ENCODE peak calls at places on chromosomes 12 and 14, in seven cellular contexts. One of them, this sample, is unnamed. For H3K9me3, the result is how much of the 10 kb centered on the place peaks cover.

GRCh38 chr12:121468451-121468850 is 68.5 kb downstream of the RNF34 start:
- DNase-seq in NT2/D1: no peak
- DNase-seq in stomach: no peak
- DNase-seq in aorta: no peak
- DNase-seq in psoas muscle: no peak
- DNase-seq in astrocyte: no peak
- DNase-seq in DND-41: no peak
- DNase-seq in this sample: no peak

GRCh38 chr12:46367351-46368029 is 5.1 kb downstream of the SLC38A2 start:
- DNase-seq in NT2/D1: no peak
- DNase-seq in stomach: no peak
- DNase-seq in aorta: no peak
- DNase-seq in psoas muscle: no peak
- DNase-seq in astrocyte: no peak
- DNase-seq in DND-41: no peak
- DNase-seq in this sample: no peak

GRCh38 chr12:75476076-75476475 is 4.5 kb upstream of the GLIPR1 start:
- DNase-seq in NT2/D1: no peak
- DNase-seq in stomach: no peak
- DNase-seq in aorta: no peak
- DNase-seq in psoas muscle: no peak
- DNase-seq in astrocyte: no peak
- DNase-seq in DND-41: no peak
- DNase-seq in this sample: no peak

GRCh38 chr12:29149691-29150382 is 759 bp downstream of the FAR2 start:
- DNase-seq in NT2/D1: no peak
- DNase-seq in stomach: no peak
- DNase-seq in aorta: peak
- DNase-seq in psoas muscle: peak
- DNase-seq in astrocyte: no peak
- DNase-seq in DND-41: peak
- DNase-seq in this sample: no peak

GRCh38 chr14:104398656-104399055 is 180.9 kb upstream of the C14orf180 start:
- DNase-seq in NT2/D1: no peak
- DNase-seq in stomach: no peak
- DNase-seq in aorta: no peak
- DNase-seq in psoas muscle: no peak
- DNase-seq in astrocyte: no peak
- DNase-seq in DND-41: no peak
- DNase-seq in this sample: no peak

GRCh38 chr12:58395470-58395869 is 454.1 kb downstream of the ATP23 start:
- DNase-seq in NT2/D1: no peak
- DNase-seq in stomach: no peak
- DNase-seq in aorta: no peak
- DNase-seq in psoas muscle: no peak
- DNase-seq in astrocyte: peak
- DNase-seq in DND-41: no peak
- DNase-seq in this sample: no peak

GRCh38 chr12:56658921-56659320 is 13.1 kb upstream of the ATP5F1B start:
- DNase-seq in NT2/D1: no peak
- DNase-seq in stomach: no peak
- DNase-seq in aorta: no peak
- DNase-seq in psoas muscle: no peak
- DNase-seq in astrocyte: no peak
- DNase-seq in DND-41: no peak
- DNase-seq in this sample: no peak

GRCh38 chr12:66879392-66879791 is 200.5 kb upstream of the GRIP1 start:
- DNase-seq in NT2/D1: no peak
- DNase-seq in stomach: no peak
- DNase-seq in aorta: no peak
- DNase-seq in psoas muscle: no peak
- DNase-seq in astrocyte: no peak
- DNase-seq in DND-41: no peak
- DNase-seq in this sample: no peak

GRCh38 chr14:28756896-28757570 is 9.6 kb upstream of the FOXG1 start:
- DNase-seq in NT2/D1: no peak
- DNase-seq in stomach: no peak
- DNase-seq in aorta: no peak
- DNase-seq in psoas muscle: no peak
- DNase-seq in astrocyte: peak
- DNase-seq in DND-41: no peak
- DNase-seq in this sample: no peak

GRCh38 chr12:124667671-124668337 is 100.4 kb upstream of the NCOR2 start:
- DNase-seq in NT2/D1: no peak
- DNase-seq in stomach: peak
- DNase-seq in aorta: no peak
- DNase-seq in psoas muscle: no peak
- DNase-seq in astrocyte: no peak
- DNase-seq in DND-41: no peak
- DNase-seq in this sample: no peak

GRCh38 chr12:7061596-7061995 is 1.1 kb downstream of the C1S start:
- DNase-seq in NT2/D1: no peak
- DNase-seq in stomach: no peak
- DNase-seq in aorta: no peak
- DNase-seq in psoas muscle: no peak
- DNase-seq in astrocyte: no peak
- DNase-seq in DND-41: no peak
- DNase-seq in this sample: no peak

GRCh38 chr12:13187399-13187798 is 9.1 kb upstream of the EMP1 start:
- DNase-seq in NT2/D1: no peak
- DNase-seq in stomach: no peak
- DNase-seq in aorta: no peak
- DNase-seq in psoas muscle: no peak
- DNase-seq in astrocyte: peak
- DNase-seq in DND-41: no peak
- DNase-seq in this sample: no peak

GRCh38 chr12:62722971-62723680 is 211.8 kb downstream of the PPM1H start:
- DNase-seq in NT2/D1: no peak
- DNase-seq in stomach: no peak
- DNase-seq in aorta: no peak
- DNase-seq in psoas muscle: no peak
- DNase-seq in astrocyte: no peak
- DNase-seq in DND-41: no peak
- DNase-seq in this sample: no peak

GRCh38 chr12:38761111-38761510 is 144.3 kb downstream of the CPNE8 start:
- DNase-seq in NT2/D1: no peak
- DNase-seq in stomach: no peak
- DNase-seq in aorta: no peak
- DNase-seq in psoas muscle: no peak
- DNase-seq in astrocyte: no peak
- DNase-seq in DND-41: no peak
- DNase-seq in this sample: no peak

GRCh38 chr12:9076733-9077575 is 38.8 kb downstream of the A2M start:
- DNase-seq in NT2/D1: no peak
- DNase-seq in stomach: no peak
- DNase-seq in aorta: no peak
- DNase-seq in psoas muscle: no peak
- DNase-seq in astrocyte: no peak
- DNase-seq in DND-41: no peak
- DNase-seq in this sample: no peak

GRCh38 chr14:100303179-100303578 is 3.1 kb downstream of the SLC25A29 start:
- DNase-seq in NT2/D1: no peak
- DNase-seq in stomach: no peak
- DNase-seq in aorta: no peak
- DNase-seq in psoas muscle: no peak
- DNase-seq in astrocyte: no peak
- DNase-seq in DND-41: no peak
- DNase-seq in this sample: no peak

GRCh38 chr12:106588771-106589170 is 6.0 kb downstream of the RFX4 start:
- DNase-seq in NT2/D1: no peak
- DNase-seq in stomach: no peak
- DNase-seq in aorta: no peak
- DNase-seq in psoas muscle: no peak
- DNase-seq in astrocyte: no peak
- DNase-seq in DND-41: no peak
- DNase-seq in this sample: no peak

GRCh38 chr12:4045433-4045760 is 172.2 kb upstream of the PARP11 start:
- DNase-seq in NT2/D1: no peak
- DNase-seq in stomach: no peak
- DNase-seq in aorta: no peak
- DNase-seq in psoas muscle: no peak
- DNase-seq in astrocyte: no peak
- DNase-seq in DND-41: no peak
- DNase-seq in this sample: no peak

GRCh38 chr14:34951286-34951685 is 31.5 kb upstream of the SRP54 start:
- DNase-seq in NT2/D1: no peak
- DNase-seq in stomach: no peak
- DNase-seq in aorta: no peak
- DNase-seq in psoas muscle: no peak
- DNase-seq in astrocyte: peak
- DNase-seq in DND-41: no peak
- DNase-seq in this sample: no peak

GRCh38 chr12:93790472-93791152 is 113.4 kb downstream of the CRADD start:
- DNase-seq in NT2/D1: no peak
- DNase-seq in stomach: no peak
- DNase-seq in aorta: no peak
- DNase-seq in psoas muscle: no peak
- DNase-seq in astrocyte: peak
- DNase-seq in DND-41: peak
- DNase-seq in this sample: no peak

GRCh38 chr12:70307868-70308267 is 58.2 kb upstream of the KCNMB4 start:
- DNase-seq in NT2/D1: no peak
- DNase-seq in stomach: no peak
- DNase-seq in aorta: no peak
- DNase-seq in psoas muscle: no peak
- DNase-seq in astrocyte: no peak
- DNase-seq in DND-41: no peak
- DNase-seq in this sample: no peak

GRCh38 chr12:111598637-111599458 is at the start of gene ATXN2:
- DNase-seq in NT2/D1: no peak
- DNase-seq in stomach: peak
- DNase-seq in aorta: peak
- DNase-seq in psoas muscle: peak
- DNase-seq in astrocyte: no peak
- DNase-seq in DND-41: no peak
- DNase-seq in this sample: peak

GRCh38 chr12:13503094-13503835 is 306.7 kb downstream of the EMP1 start:
- DNase-seq in NT2/D1: no peak
- DNase-seq in stomach: no peak
- DNase-seq in aorta: no peak
- DNase-seq in psoas muscle: no peak
- DNase-seq in astrocyte: peak
- DNase-seq in DND-41: no peak
- DNase-seq in this sample: no peak

GRCh38 chr12:111155521-111155920 is 213.4 kb downstream of the PHETA1 start:
- DNase-seq in NT2/D1: no peak
- DNase-seq in stomach: no peak
- DNase-seq in aorta: no peak
- DNase-seq in psoas muscle: no peak
- DNase-seq in astrocyte: no peak
- DNase-seq in DND-41: no peak
- DNase-seq in this sample: no peak

GRCh38 chr14:58822856-58823255 is 185.1 kb downstream of the DACT1 start:
- DNase-seq in NT2/D1: no peak
- DNase-seq in stomach: no peak
- DNase-seq in aorta: no peak
- DNase-seq in psoas muscle: no peak
- DNase-seq in astrocyte: no peak
- DNase-seq in DND-41: no peak
- DNase-seq in this sample: no peak

GRCh38 chr12:50914872-50915484 is 37.4 kb upstream of the HIGD1C start:
- DNase-seq in NT2/D1: no peak
- DNase-seq in stomach: no peak
- DNase-seq in aorta: no peak
- DNase-seq in psoas muscle: no peak
- DNase-seq in astrocyte: no peak
- DNase-seq in DND-41: peak
- DNase-seq in this sample: no peak
- H3K9me3 ChIP-seq in NT2/D1: half or more
- H3K9me3 ChIP-seq in stomach: under half
- H3K9me3 ChIP-seq in aorta: under half
- H3K9me3 ChIP-seq in psoas muscle: under half
- H3K9me3 ChIP-seq in astrocyte: under half
- H3K9me3 ChIP-seq in DND-41: under half
- H3K9me3 ChIP-seq in this sample: under half

DNA sequence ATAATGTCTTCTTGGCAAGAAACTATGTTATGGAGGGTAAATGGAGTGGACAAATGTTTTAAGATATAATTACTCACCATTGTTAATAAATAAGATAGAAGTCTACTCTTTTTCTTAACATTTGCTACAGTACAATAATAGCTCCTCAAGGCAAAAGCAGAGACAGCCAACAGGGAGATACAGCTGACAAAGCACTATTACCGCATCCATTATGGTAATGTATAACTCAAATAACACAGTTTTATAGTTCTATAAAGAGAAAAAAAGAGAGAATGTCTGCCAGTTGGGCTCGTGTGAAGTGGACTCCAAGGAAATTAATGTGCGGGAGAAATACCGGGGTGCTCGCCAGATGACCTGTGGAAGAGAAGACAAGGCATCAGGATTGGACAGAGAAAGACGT is 343.8 kb downstream of the LRFN5 start:
- DNase-seq in NT2/D1: no peak
- DNase-seq in stomach: no peak
- DNase-seq in aorta: no peak
- DNase-seq in psoas muscle: no peak
- DNase-seq in astrocyte: no peak
- DNase-seq in DND-41: no peak
- DNase-seq in this sample: no peak
- H3K9me3 ChIP-seq in NT2/D1: under half
- H3K9me3 ChIP-seq in stomach: under half
- H3K9me3 ChIP-seq in aorta: under half
- H3K9me3 ChIP-seq in psoas muscle: under half
- H3K9me3 ChIP-seq in astrocyte: under half
- H3K9me3 ChIP-seq in DND-41: under half
- H3K9me3 ChIP-seq in this sample: under half

GRCh38 chr14:106174206-106174605 is 647.8 kb downstream of the TMEM121 start:
- DNase-seq in NT2/D1: no peak
- DNase-seq in stomach: peak
- DNase-seq in aorta: no peak
- DNase-seq in psoas muscle: no peak
- DNase-seq in astrocyte: no peak
- DNase-seq in DND-41: peak
- DNase-seq in this sample: no peak
- H3K9me3 ChIP-seq in NT2/D1: under half
- H3K9me3 ChIP-seq in stomach: under half
- H3K9me3 ChIP-seq in aorta: under half
- H3K9me3 ChIP-seq in psoas muscle: under half
- H3K9me3 ChIP-seq in astrocyte: under half
- H3K9me3 ChIP-seq in DND-41: under half
- H3K9me3 ChIP-seq in this sample: under half

GRCh38 chr12:71683633-71684032 is 2.2 kb upstream of the TMEM19 start:
- DNase-seq in NT2/D1: no peak
- DNase-seq in stomach: no peak
- DNase-seq in aorta: no peak
- DNase-seq in psoas muscle: no peak
- DNase-seq in astrocyte: no peak
- DNase-seq in DND-41: no peak
- DNase-seq in this sample: no peak

GRCh38 chr12:71685961-71686657 is at the start of gene TMEM19:
- DNase-seq in NT2/D1: peak
- DNase-seq in stomach: peak
- DNase-seq in aorta: peak
- DNase-seq in psoas muscle: peak
- DNase-seq in astrocyte: peak
- DNase-seq in DND-41: peak
- DNase-seq in this sample: peak

GRCh38 chr12:71685312-71685906 is 473 bp upstream of the TMEM19 start:
- DNase-seq in NT2/D1: no peak
- DNase-seq in stomach: no peak
- DNase-seq in aorta: no peak
- DNase-seq in psoas muscle: no peak
- DNase-seq in astrocyte: no peak
- DNase-seq in DND-41: no peak
- DNase-seq in this sample: no peak

GRCh38 chr12:71684081-71684480 is 1.8 kb upstream of the TMEM19 start:
- DNase-seq in NT2/D1: no peak
- DNase-seq in stomach: no peak
- DNase-seq in aorta: no peak
- DNase-seq in psoas muscle: no peak
- DNase-seq in astrocyte: no peak
- DNase-seq in DND-41: no peak
- DNase-seq in this sample: no peak

GRCh38 chr12:71682466-71682865 is 3.4 kb upstream of the TMEM19 start:
- DNase-seq in NT2/D1: no peak
- DNase-seq in stomach: no peak
- DNase-seq in aorta: no peak
- DNase-seq in psoas muscle: no peak
- DNase-seq in astrocyte: no peak
- DNase-seq in DND-41: no peak
- DNase-seq in this sample: no peak
- H3K9me3 ChIP-seq in NT2/D1: under half
- H3K9me3 ChIP-seq in stomach: under half
- H3K9me3 ChIP-seq in aorta: under half
- H3K9me3 ChIP-seq in psoas muscle: under half
- H3K9me3 ChIP-seq in astrocyte: under half
- H3K9me3 ChIP-seq in DND-41: under half
- H3K9me3 ChIP-seq in this sample: under half

This sample was measured in T-helper 17 cell.